ENCODE peak calls at places on chromosomes 2 and 18, in four cellular contexts. N is GM12878, T is K562, L is HepG2. K is an unnamed sample.
A peak's percentile ranks its signal among the peaks of the same experiment; 100 is the strongest.

GRCh38 chr2:218570850-218571249 is 2.2 kb downstream of the CNOT9 start:
- DNase-seq in L (no peak), T (no peak), N (no peak), K (no peak)

GRCh38 chr2:207375207-207375875 is 154.4 kb upstream of the CREB1 start:
- DNase-seq in T (no peak), N (no peak), L (no peak), K (no peak)

GRCh38 chr18:23498062-23498582 is 5.2 kb upstream of the RMC1 start:
- DNase-seq in T (no peak), N (no peak), L (no peak), K (no peak)

GRCh38 chr18:9862686-9863085 is 23.1 kb upstream of the TXNDC2 start:
- DNase-seq in L (no peak), T (no peak), N (no peak), K (no peak)

GRCh38 chr18:57533399-57533884 is 53.1 kb downstream of the FECH start:
- DNase-seq in L (peak; percentile 49), N (no peak), T (no peak), K (peak; percentile 33)

GRCh38 chr2:128545085-128545484 is 226.4 kb upstream of the HS6ST1 start:
- DNase-seq in T (no peak), N (no peak), L (no peak), K (no peak)

GRCh38 chr2:133788391-133788790 is 220.1 kb upstream of the NCKAP5 start:
- DNase-seq in L (no peak), N (no peak), T (no peak), K (no peak)

GRCh38 chr2:105753380-105753779 is 8.7 kb downstream of the NCK2 start:
- DNase-seq in T (no peak), N (no peak), L (no peak), K (no peak)

GRCh38 chr2:69616755-69617154 is 26.8 kb downstream of the AAK1 start:
- DNase-seq in N (no peak), T (no peak), L (no peak), K (no peak)

GRCh38 chr2:46333912-46334311 is 36.7 kb downstream of the EPAS1 start:
- DNase-seq in T (no peak), N (no peak), L (no peak), K (peak; percentile 16)

GRCh38 chr2:205273627-205274026 is 408.7 kb upstream of the NRP2 start:
- DNase-seq in L (peak; percentile 84), N (no peak), T (no peak), K (no peak)

GRCh38 chr2:35428548-35428947 is 927.0 kb upstream of the CRIM1 start:
- DNase-seq in T (peak; percentile 4), L (peak; percentile 25), N (no peak), K (peak; percentile 78)
- TF ChIP-seq ETV6 in T (no peak), L (no peak), N (no peak), K (no peak)

GRCh38 chr2:121501070-121501469 is 29.6 kb upstream of the RNU4ATAC start:
- DNase-seq in L (no peak), T (no peak), N (peak; percentile 17), K (no peak)

GRCh38 chr2:121504316-121504715 is 26.4 kb upstream of the RNU4ATAC start:
- DNase-seq in L (no peak), N (no peak), T (no peak), K (no peak)

GRCh38 chr2:121501554-121501953 is 29.1 kb upstream of the RNU4ATAC start:
- DNase-seq in N (no peak), L (no peak), T (no peak), K (no peak)

GRCh38 chr2:121502246-121502645 is 28.4 kb upstream of the RNU4ATAC start:
- DNase-seq in T (no peak), L (no peak), N (no peak), K (no peak)

DNA sequence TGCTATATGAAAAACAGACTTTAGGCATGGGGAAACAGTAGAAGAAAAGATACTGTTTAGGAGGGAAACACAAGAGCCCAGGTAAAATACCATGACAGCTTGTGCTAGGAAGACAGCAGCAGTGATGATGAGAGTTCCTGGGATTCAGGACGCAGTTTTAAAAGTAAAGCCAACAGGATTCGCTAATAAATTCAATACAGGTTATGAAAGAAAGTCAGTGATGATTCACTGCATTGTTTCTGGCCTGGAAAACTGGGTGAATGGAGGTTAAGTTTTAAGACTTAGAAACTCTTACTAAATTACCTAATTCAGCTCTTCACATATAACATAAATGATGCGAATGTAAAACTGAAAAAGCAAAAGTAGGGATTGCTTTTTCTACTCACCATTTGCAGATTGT is 27.9 kb upstream of the RNU4ATAC start:
- DNase-seq in N (no peak), L (no peak), T (no peak), K (no peak)
- TF ChIP-seq ATF2 in N (no peak), L (no peak), T (no peak), K (no peak)

GRCh38 chr2:29134933-29135332 is 19.7 kb downstream of the CLIP4 start:
- DNase-seq in N (no peak), L (no peak), T (no peak), K (no peak)
- TF ChIP-seq ETV6 in N (no peak), L (no peak), T (no peak), K (no peak)

GRCh38 chr2:68318686-68319396 is 908 bp downstream of the CNRIP1 start:
- DNase-seq in L (no peak), T (no peak), N (no peak), K (no peak)
- TF ChIP-seq ATF2 in L (no peak), T (no peak), N (no peak), K (no peak)

GRCh38 chr2:21836766-21837543 is 713.2 kb downstream of the TDRD15 start:
- DNase-seq in L (no peak), N (no peak), T (no peak), K (no peak)
- TF ChIP-seq ETV6 in L (no peak), N (no peak), T (no peak), K (no peak)

GRCh38 chr18:68035709-68036522 is 519.4 kb upstream of the DSEL start:
- DNase-seq in N (no peak), L (no peak), T (no peak), K (no peak)

GRCh38 chr18:68034293-68034692 is 517.8 kb upstream of the DSEL start:
- DNase-seq in N (no peak), T (no peak), L (no peak), K (no peak)

GRCh38 chr18:68033466-68033865 is 516.9 kb upstream of the DSEL start:
- DNase-seq in N (no peak), L (no peak), T (no peak), K (no peak)
- TF ChIP-seq ATF2 in N (no peak), L (no peak), T (no peak), K (no peak)